ENCODE peak calls at places on chromosomes 16 and 17, in five cellular contexts. P, X, O, B and Q are unnamed samples.

GRCh38 chr17:18181358-18181757 is 2.3 kb upstream of the ALKBH5 start:
- DNase-seq in P (no peak), X (no peak), O (no peak), B (no peak), Q (no peak)

GRCh38 chr17:74089869-74090464 is 113.5 kb upstream of the RPL38 start:
- DNase-seq in P (peak), X (no peak), O (no peak), B (peak), Q (peak)

GRCh38 chr16:58306327-58306726 is 11.5 kb upstream of the PRSS54 start:
- DNase-seq in P (peak), X (no peak), O (no peak), B (no peak), Q (no peak)

GRCh38 chr17:65041518-65041917 is 15.0 kb downstream of the GNA13 start:
- DNase-seq in P (no peak), X (no peak), O (no peak), B (no peak), Q (no peak)

GRCh38 chr16:4015275-4015990 is 100.8 kb downstream of the ADCY9 start:
- DNase-seq in P (no peak), X (no peak), O (no peak), B (no peak), Q (no peak)

GRCh38 chr17:37488607-37489196 is 989 bp upstream of the DUSP14 start:
- DNase-seq in P (peak), X (peak), O (peak), B (peak), Q (peak)

GRCh38 chr16:48918520-48919258 is 308.7 kb upstream of the N4BP1 start:
- DNase-seq in P (peak), X (no peak), O (no peak), B (no peak), Q (no peak)

GRCh38 chr17:5035356-5035755 is at the start of gene SLC52A1:
- DNase-seq in P (no peak), X (no peak), O (no peak), B (no peak), Q (no peak)

GRCh38 chr17:73165616-73166404 is 1.0 kb downstream of the SSTR2 start:
- DNase-seq in P (no peak), X (no peak), O (no peak), B (no peak), Q (no peak)

GRCh38 chr17:17700251-17700969 is 19.2 kb downstream of the RAI1 start:
- DNase-seq in P (no peak), X (no peak), O (no peak), B (no peak), Q (no peak)

GRCh38 chr17:80512233-80512632 is 32.4 kb upstream of the RPTOR start:
- DNase-seq in P (no peak), X (no peak), O (no peak), B (no peak), Q (no peak)

GRCh38 chr17:58302919-58303551 is 22.3 kb upstream of the MPO start:
- DNase-seq in P (no peak), X (no peak), O (no peak), B (no peak), Q (no peak)

GRCh38 chr16:55488306-55488705 is 9.3 kb downstream of the MMP2 start:
- DNase-seq in P (no peak), X (no peak), O (no peak), B (no peak), Q (no peak)

GRCh38 chr16:5393070-5393469 is 295.5 kb upstream of the EEF2KMT start:
- DNase-seq in P (no peak), X (no peak), O (no peak), B (no peak), Q (no peak)

GRCh38 chr17:3667366-3668278 is 756 bp downstream of the TAX1BP3 start:
- DNase-seq in P (no peak), X (peak), O (peak), B (peak), Q (peak)

GRCh38 chr17:72065556-72065955 is 55.3 kb upstream of the SOX9 start:
- DNase-seq in P (no peak), X (no peak), O (no peak), B (no peak), Q (no peak)

GRCh38 chr17:31511583-31511982 is 120.1 kb downstream of the RAB11FIP4 start:
- DNase-seq in P (no peak), X (no peak), O (no peak), B (no peak), Q (no peak)

GRCh38 chr16:67844441-67844840 is 2.3 kb upstream of the NUTF2 start:
- DNase-seq in P (no peak), X (no peak), O (no peak), B (no peak), Q (no peak)

GRCh38 chr17:1398900-1399299 is 1.1 kb downstream of the YWHAE start:
- DNase-seq in P (no peak), X (no peak), O (no peak), B (no peak), Q (no peak)

GRCh38 chr16:10729649-10730048 is 14.0 kb upstream of the NUBP1 start:
- DNase-seq in P (peak), X (peak), O (peak), B (no peak), Q (no peak)

GRCh38 chr16:84616515-84616914 is 1.4 kb downstream of the COTL1 start:
- DNase-seq in P (no peak), X (no peak), O (no peak), B (no peak), Q (no peak)

GRCh38 chr17:76268015-76268749 is 3.0 kb downstream of the UBALD2 start:
- DNase-seq in P (no peak), X (no peak), O (peak), B (no peak), Q (peak)

GRCh38 chr16:27204232-27204915 is 1.0 kb downstream of the KDM8 start:
- DNase-seq in P (peak), X (no peak), O (peak), B (peak), Q (no peak)

GRCh38 chr17:76912585-76912984 is 44.4 kb downstream of the MGAT5B start:
- DNase-seq in P (no peak), X (no peak), O (no peak), B (no peak), Q (no peak)

GRCh38 chr17:40696651-40697072 is 6.9 kb downstream of the KRT24 start:
- DNase-seq in P (no peak), X (no peak), O (no peak), B (no peak), Q (no peak)

GRCh38 chr17:82678265-82678891 is 20.1 kb downstream of the RAB40B start:
- DNase-seq in P (no peak), X (no peak), O (no peak), B (no peak), Q (no peak)

GRCh38 chr16:48441106-48441505 is 55.9 kb upstream of the SIAH1 start:
- DNase-seq in P (no peak), X (no peak), O (no peak), B (no peak), Q (no peak)

GRCh38 chr17:4706121-4706520 is 2.2 kb upstream of the PELP1 start:
- DNase-seq in P (no peak), X (no peak), O (no peak), B (no peak), Q (no peak)

GRCh38 chr16:50573279-50573678 is 25.1 kb downstream of the NKD1 start:
- DNase-seq in P (no peak), X (no peak), O (no peak), B (no peak), Q (no peak)

GRCh38 chr17:29619251-29619650 is 3.5 kb downstream of the CORO6 start:
- DNase-seq in P (no peak), X (no peak), O (peak), B (no peak), Q (no peak)
- TF ChIP-seq CTCF in P (no peak), X (no peak), O (peak), B (no peak), Q (no peak)

DNA sequence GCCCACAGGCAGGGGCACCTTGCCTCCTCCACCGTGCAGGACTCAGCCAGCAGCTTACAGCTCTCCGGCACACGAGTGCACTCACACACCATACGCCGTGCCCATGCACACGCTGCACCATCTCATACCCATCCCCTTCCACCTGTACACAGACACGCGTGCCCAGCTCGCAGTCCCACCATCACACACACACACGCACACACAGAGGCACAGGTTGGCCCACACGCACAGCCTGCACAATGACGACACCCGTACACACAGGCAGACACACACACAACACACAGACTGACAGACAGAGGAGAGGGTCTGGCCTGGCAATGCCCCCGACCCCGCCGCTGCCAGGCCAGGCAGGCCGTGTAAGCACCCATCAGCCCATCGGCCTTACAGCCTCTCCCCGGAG is 12.1 kb downstream of the CASKIN1 start:
- DNase-seq in P (no peak), X (no peak), O (no peak), B (no peak), Q (no peak)
- TF ChIP-seq CTCF in P (no peak), X (no peak), O (no peak), B (no peak), Q (no peak)

DNA sequence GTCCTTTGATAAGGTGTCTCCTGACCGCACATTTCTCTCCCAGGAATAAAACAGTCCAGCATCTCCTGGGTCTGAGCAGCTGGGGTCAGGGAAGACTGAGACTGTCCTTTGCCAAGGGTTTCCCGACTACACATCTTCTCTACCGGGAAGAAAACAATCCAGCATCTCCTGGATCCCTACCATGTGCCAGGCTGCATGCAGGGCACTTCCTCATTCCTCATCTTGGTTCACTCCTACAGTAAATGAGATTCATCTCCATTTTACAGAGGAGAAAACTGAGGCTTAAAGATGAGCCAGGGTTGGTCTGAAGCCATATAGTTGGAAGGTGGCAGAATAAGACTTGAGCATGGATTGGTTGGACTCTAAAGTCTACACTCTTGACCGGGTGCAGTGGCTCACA is 36.7 kb downstream of the NOG start:
- DNase-seq in P (no peak), X (no peak), O (no peak), B (no peak), Q (no peak)
- TF ChIP-seq CTCF in P (no peak), X (no peak), O (no peak), B (no peak), Q (no peak)

DNA sequence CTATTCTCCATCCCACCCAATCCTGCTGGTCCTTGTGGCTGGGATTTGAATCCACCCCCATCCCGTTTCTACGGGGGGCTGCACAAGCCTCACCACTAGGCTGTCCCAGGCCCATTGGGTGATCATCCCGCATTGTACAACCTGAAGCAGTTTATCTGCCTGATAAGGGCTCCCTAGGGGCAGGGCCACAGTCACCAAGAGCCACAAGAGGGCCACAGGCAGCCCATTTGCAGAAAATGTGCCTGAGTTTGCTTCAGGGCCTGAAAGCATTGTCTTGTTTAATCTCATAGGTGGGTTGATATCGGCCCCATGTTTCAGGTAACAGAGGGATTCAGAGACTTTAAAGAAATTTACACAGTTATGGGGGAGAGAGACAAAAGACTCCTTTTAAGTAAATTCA is 245.0 kb downstream of the CPPED1 start:
- DNase-seq in P (no peak), X (no peak), O (no peak), B (no peak), Q (no peak)
- TF ChIP-seq CTCF in P (no peak), X (no peak), O (no peak), B (no peak), Q (no peak)

DNA sequence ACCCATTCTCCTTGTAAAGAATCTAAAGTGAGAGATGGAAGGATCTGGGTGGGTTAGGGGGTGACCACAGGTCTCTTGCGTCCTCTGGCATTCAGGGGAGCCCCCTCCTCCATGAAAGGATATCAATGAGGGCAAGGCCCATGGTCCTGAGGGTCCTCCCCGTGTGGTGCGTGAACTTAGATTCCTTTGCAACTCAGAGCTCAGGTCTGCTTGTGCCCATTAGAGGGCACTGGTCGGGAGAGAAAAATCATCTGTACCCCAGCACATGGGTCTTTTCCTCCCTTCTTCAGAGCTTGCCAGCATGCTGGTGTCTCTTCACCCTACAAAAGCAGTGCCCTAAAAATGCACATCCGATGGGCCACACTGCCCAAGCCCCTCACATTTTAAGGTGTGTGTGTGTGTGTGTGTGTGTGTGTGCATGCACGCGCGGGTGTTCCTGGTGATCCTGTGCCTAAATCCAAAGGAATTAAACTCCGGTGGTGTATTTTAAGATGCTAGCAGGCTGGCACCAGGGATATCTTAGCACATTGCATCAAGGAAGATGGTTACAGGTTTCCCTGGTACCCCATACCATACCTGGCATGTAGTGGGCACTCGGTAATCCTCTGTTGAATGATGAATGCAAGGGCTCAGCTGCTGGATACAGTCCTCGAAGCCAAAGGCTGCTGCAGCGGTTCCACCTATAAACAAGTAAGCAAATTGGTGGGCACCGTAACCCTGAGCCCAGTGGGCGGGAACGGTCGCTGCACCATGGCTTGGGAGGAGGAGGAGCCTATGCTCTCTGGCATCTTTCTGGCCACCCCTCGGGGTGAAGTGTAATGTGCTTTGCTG is 4.7 kb downstream of the C1QTNF1 start:
- DNase-seq in P (no peak), X (peak), O (no peak), B (no peak), Q (no peak)
- TF ChIP-seq CTCF in P (peak), X (no peak), O (no peak), B (no peak), Q (no peak)

GRCh38 chr16:70468776-70469525 is 14.6 kb downstream of the FCSK start:
- DNase-seq in P (no peak), X (no peak), O (no peak), B (no peak), Q (no peak)

GRCh38 chr16:70467608-70468007 is 13.2 kb downstream of the FCSK start:
- DNase-seq in P (no peak), X (no peak), O (no peak), B (no peak), Q (no peak)

GRCh38 chr16:70465999-70466811 is 11.8 kb downstream of the FCSK start:
- DNase-seq in P (no peak), X (no peak), O (no peak), B (no peak), Q (no peak)

GRCh38 chr16:70466812-70467090 is 12.4 kb downstream of the FCSK start:
- DNase-seq in P (no peak), X (no peak), O (no peak), B (no peak), Q (no peak)

GRCh38 chr16:70467113-70467512 is 12.7 kb downstream of the FCSK start:
- DNase-seq in P (no peak), X (no peak), O (no peak), B (no peak), Q (no peak)
- TF ChIP-seq CTCF in P (no peak), X (no peak), O (no peak), B (no peak), Q (no peak)